ENCODE peak calls at places on chromosomes 5 and 9, in ten cellular contexts. V, T, S, E, G, W, P, B, F and C are unnamed samples.
A peak's percentile ranks its signal among the peaks of the same experiment; 100 is the strongest.

GRCh38 chr9:87140605-87141109 is 193.4 kb upstream of the GAS1 start:
- DNase-seq in F (no peak), W (no peak), S (no peak), T (peak; percentile 100), P (peak; percentile 72), B (no peak), G (no peak), V (no peak), E (no peak), C (no peak)

GRCh38 chr9:20490246-20490834 is 132.0 kb downstream of the MLLT3 start:
- DNase-seq in W (no peak), P (peak; percentile 15), B (no peak), T (no peak), V (no peak), F (no peak), E (no peak), S (no peak), G (no peak), C (no peak)

GRCh38 chr5:91266184-91266705 is 116.9 kb downstream of the ARRDC3 start:
- DNase-seq in B (no peak), P (no peak), G (peak; percentile 41), V (no peak), S (no peak), T (peak; percentile 74), W (peak; percentile 44), E (no peak), F (no peak), C (no peak)

GRCh38 chr9:137975527-137975913 is 97.9 kb downstream of the CACNA1B start:
- DNase-seq in W (no peak), E (no peak), F (no peak), P (no peak), S (no peak), G (no peak), V (no peak), T (no peak), B (no peak), C (peak; percentile 3)

GRCh38 chr5:87686975-87687374 is 274.2 kb upstream of the CCNH start:
- DNase-seq in V (no peak), T (no peak), P (no peak), B (no peak), S (no peak), F (no peak), G (no peak), E (no peak), W (no peak), C (no peak)

GRCh38 chr5:57298295-57298984 is 124.6 kb downstream of the GPBP1 start:
- DNase-seq in B (peak; percentile 69), W (peak; percentile 42), S (peak; percentile 86), T (peak; percentile 73), F (peak; percentile 35), E (peak; percentile 76), G (peak; percentile 85), P (peak; percentile 70), V (peak; percentile 75), C (peak; percentile 89)

GRCh38 chr5:55855509-55855908 is 4.4 kb downstream of the IL31RA start:
- DNase-seq in V (peak; percentile 57), E (no peak), W (no peak), S (no peak), T (no peak), B (no peak), P (no peak), F (no peak), G (no peak), C (peak; percentile 30)

GRCh38 chr9:10957878-10958277 is 345.1 kb upstream of the PTPRD start:
- DNase-seq in B (no peak), G (no peak), P (no peak), E (no peak), F (no peak), S (no peak), W (no peak), T (no peak), V (no peak), C (no peak)

GRCh38 chr9:131095666-131096489 is 453 bp upstream of the AIF1L start:
- DNase-seq in S (peak; percentile 29), P (peak; percentile 87), G (no peak), T (no peak), W (peak; percentile 87), F (no peak), E (peak; percentile 93), B (no peak), V (peak; percentile 25), C (peak; percentile 61)

GRCh38 chr5:149271717-149272558 is at the start of gene AFAP1L1:
- DNase-seq in G (no peak), F (no peak), S (peak; percentile 13), P (peak; percentile 54), V (peak; percentile 28), B (no peak), W (peak; percentile 69), T (peak; percentile 58), E (peak; percentile 59), C (peak; percentile 44)

GRCh38 chr5:159338143-159338542 is 7.9 kb upstream of the IL12B start:
- DNase-seq in B (no peak), S (no peak), V (no peak), F (no peak), T (no peak), P (no peak), G (no peak), W (no peak), E (no peak), C (no peak)

GRCh38 chr5:8685704-8686103 is 816.8 kb downstream of the MTRR start:
- DNase-seq in B (no peak), P (no peak), W (no peak), V (no peak), E (peak; percentile 34), S (no peak), G (no peak), F (no peak), T (no peak), C (no peak)

GRCh38 chr5:53027913-53028312 is 38.8 kb downstream of the ITGA2 start:
- DNase-seq in G (no peak), V (no peak), E (no peak), B (no peak), F (no peak), P (no peak), W (no peak), S (no peak), T (peak; percentile 70), C (no peak)

GRCh38 chr5:112861638-112861985 is 525 bp downstream of the SRP19 start:
- DNase-seq in B (no peak), S (no peak), G (no peak), V (no peak), F (no peak), T (no peak), W (no peak), P (no peak), E (no peak), C (no peak)

GRCh38 chr9:69949396-69949795 is 94.3 kb upstream of the MAMDC2 start:
- DNase-seq in B (no peak), V (no peak), P (no peak), T (no peak), E (no peak), F (no peak), W (no peak), S (no peak), G (no peak), C (no peak)

GRCh38 chr5:180499684-180500083 is 5.5 kb downstream of the CNOT6 start:
- DNase-seq in E (no peak), P (no peak), W (no peak), F (no peak), S (no peak), T (no peak), B (no peak), V (no peak), G (no peak), C (no peak)

GRCh38 chr9:107749787-107750444 is 260.3 kb upstream of the KLF4 start:
- DNase-seq in T (peak; percentile 92), V (no peak), P (peak; percentile 51), F (no peak), B (no peak), S (no peak), W (peak; percentile 59), G (peak; percentile 86), E (peak; percentile 79), C (no peak)

GRCh38 chr5:145495741-145496140 is 339.4 kb downstream of the PRELID2 start:
- DNase-seq in W (no peak), G (peak; percentile 77), T (peak; percentile 93), S (no peak), P (no peak), F (no peak), V (no peak), E (no peak), B (no peak), C (no peak)

GRCh38 chr5:81853005-81853357 is 102.1 kb upstream of the SSBP2 start:
- DNase-seq in T (no peak), F (no peak), B (no peak), E (no peak), V (no peak), G (no peak), P (no peak), S (no peak), W (no peak), C (no peak)

GRCh38 chr9:134040831-134041648 is 15.8 kb downstream of the BRD3OS start:
- DNase-seq in E (no peak), V (no peak), F (no peak), W (no peak), P (no peak), B (no peak), S (no peak), T (no peak), G (no peak), C (no peak)

GRCh38 chr5:7392401-7393024 is 3.4 kb upstream of the ADCY2 start:
- DNase-seq in S (no peak), T (no peak), B (no peak), G (no peak), P (peak; percentile 73), E (peak; percentile 68), V (no peak), W (no peak), F (no peak), C (no peak)

GRCh38 chr5:61768692-61769281 is 436.7 kb downstream of the ZSWIM6 start:
- DNase-seq in S (no peak), W (no peak), E (peak; percentile 87), F (no peak), G (no peak), B (no peak), T (peak; percentile 36), P (peak; percentile 74), V (peak; percentile 10), C (no peak)

GRCh38 chr9:136201609-136202448 is 3.1 kb downstream of the LHX3 start:
- DNase-seq in F (no peak), E (no peak), P (no peak), V (no peak), B (no peak), S (no peak), T (no peak), W (peak; percentile 71), G (no peak), C (peak; percentile 37)

GRCh38 chr5:123125172-123125508 is 36.1 kb downstream of the PRDM6 start:
- DNase-seq in B (no peak), W (no peak), V (no peak), E (no peak), F (no peak), S (no peak), T (peak; percentile 33), G (no peak), P (no peak), C (no peak)

GRCh38 chr9:69893057-69893456 is 72.4 kb downstream of the CFAP95 start:
- DNase-seq in W (no peak), F (no peak), B (no peak), S (no peak), E (no peak), G (no peak), T (no peak), V (no peak), P (no peak), C (no peak)

GRCh38 chr5:93581738-93582414 is 857 bp upstream of the NR2F1-AS1 start:
- DNase-seq in E (no peak), S (no peak), V (no peak), W (peak; percentile 2), T (peak; percentile 83), G (no peak), P (no peak), B (no peak), F (no peak), C (no peak)

GRCh38 chr9:136117291-136118060 is 1.2 kb downstream of the TMEM250 start:
- DNase-seq in V (peak; percentile 75), T (peak; percentile 36), B (no peak), F (no peak), W (no peak), S (peak; percentile 34), E (peak; percentile 41), P (no peak), G (no peak), C (no peak)

GRCh38 chr5:161660806-161661205 is 24.7 kb upstream of the GABRA6 start:
- DNase-seq in V (no peak), G (no peak), W (no peak), P (no peak), F (peak; percentile 11), E (peak; percentile 25), B (no peak), S (no peak), T (no peak), C (no peak)